ENCODE peak calls at places on chromosomes 7 and 10, in seven cellular contexts. V is spleen; W is CD8-positive, alpha-beta T cell; N is upper lobe of right lung; L is right cardiac atrium; H is heart right ventricle; P is H9. K is an unnamed sample.

GRCh38 chr7:84040365-84040764 is 154.2 kb downstream of the SEMA3A start:
- DNase-seq in N (no peak), P (no peak), W (no peak), V (no peak), H (no peak), L (no peak), K (no peak)

GRCh38 chr7:99312316-99313203 is 13.1 kb upstream of the ARPC1A start:
- DNase-seq in W (peak; percentile 63), P (peak; percentile 56), H (peak; percentile 58), V (peak; percentile 80), L (peak; percentile 53), N (no peak), K (peak; percentile 15)

GRCh38 chr10:99859585-99859984 is 77.1 kb downstream of the ABCC2 start:
- DNase-seq in P (peak; percentile 73), N (no peak), L (no peak), V (no peak), H (no peak), W (no peak), K (no peak)

GRCh38 chr10:129057856-129058663 is 409.0 kb upstream of the MGMT start:
- DNase-seq in H (no peak), L (no peak), W (peak; percentile 62), P (no peak), V (peak; percentile 84), N (no peak), K (no peak)

GRCh38 chr7:17706734-17707133 is 233.6 kb downstream of the SNX13 start:
- DNase-seq in P (peak; percentile 72), W (no peak), N (no peak), H (no peak), V (no peak), L (peak; percentile 15), K (peak; percentile 24)

GRCh38 chr10:94292448-94293118 is 70.2 kb downstream of the NOC3L start:
- DNase-seq in P (no peak), W (no peak), H (peak; percentile 46), N (no peak), V (no peak), L (peak; percentile 37), K (no peak)

GRCh38 chr7:132472463-132473120 is 103.7 kb downstream of the PLXNA4 start:
- DNase-seq in L (peak; percentile 62), V (no peak), N (no peak), H (peak; percentile 65), P (no peak), W (no peak), K (no peak)

GRCh38 chr7:80413395-80413955 is 98.4 kb downstream of the GNAT3 start:
- DNase-seq in N (no peak), L (no peak), V (no peak), W (no peak), P (no peak), H (no peak), K (no peak)

GRCh38 chr10:470339-471003 is 219.0 kb downstream of the DIP2C start:
- DNase-seq in V (no peak), N (no peak), P (peak; percentile 18), H (no peak), L (no peak), W (peak; percentile 31), K (no peak)

GRCh38 chr7:150326657-150327268 is 3.4 kb upstream of the ACTR3C start:
- DNase-seq in L (no peak), P (no peak), H (no peak), N (no peak), V (no peak), W (no peak), K (no peak)

GRCh38 chr7:150332852-150333635 is 8.4 kb downstream of the RARRES2 start:
- DNase-seq in P (no peak), L (no peak), W (no peak), H (no peak), V (no peak), N (no peak), K (no peak)

GRCh38 chr7:150327308-150327707 is 4.0 kb upstream of the ACTR3C start:
- DNase-seq in N (no peak), P (no peak), V (no peak), L (no peak), H (no peak), W (no peak), K (no peak)

GRCh38 chr7:150330211-150330885 is 7.0 kb upstream of the ACTR3C start:
- DNase-seq in P (no peak), H (no peak), V (no peak), W (no peak), L (no peak), N (no peak), K (no peak)

DNA sequence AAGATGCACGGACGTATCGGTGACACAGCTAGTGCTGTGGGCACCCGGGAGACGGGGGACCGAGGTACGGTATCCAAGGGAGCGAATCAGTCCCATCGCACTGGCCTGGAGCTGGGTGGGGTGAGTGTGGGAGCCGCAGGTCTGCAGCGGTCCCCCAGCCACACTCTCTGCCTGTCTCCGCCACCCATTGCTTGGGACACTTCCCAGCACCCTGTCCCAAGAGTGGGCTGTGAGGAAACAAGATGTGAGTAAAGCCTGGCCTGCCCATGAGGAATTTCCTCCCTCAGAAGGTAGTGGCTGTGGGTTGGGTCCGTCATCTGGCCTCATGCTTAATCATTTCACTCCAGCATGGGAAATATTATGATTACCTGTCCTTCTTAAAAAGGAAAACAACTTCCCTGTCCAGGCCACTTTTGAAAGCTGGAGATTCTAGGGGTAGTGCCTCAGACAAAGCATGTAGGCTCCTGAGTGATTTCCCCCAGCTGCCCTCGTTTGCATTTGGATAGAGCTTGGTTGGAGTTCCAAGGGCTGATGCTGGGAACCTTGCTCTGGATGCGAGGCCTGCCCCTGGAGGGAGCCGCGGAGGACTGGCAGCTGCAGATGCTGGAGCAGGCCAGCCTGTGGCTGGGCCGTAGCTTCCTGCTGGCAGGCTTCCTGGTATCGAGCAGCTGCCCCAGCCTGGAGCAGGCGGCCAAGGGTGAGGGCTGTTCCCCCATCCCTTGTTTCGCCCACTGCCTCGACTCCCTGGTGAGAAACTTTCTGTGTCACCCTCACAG is 6.2 kb upstream of the ACTR3C start:
- DNase-seq in L (peak; percentile 46), W (no peak), V (no peak), N (no peak), H (no peak), P (peak; percentile 91), K (peak; percentile 50)
- H3K27ac ChIP-seq in L (no peak overlapping the region), W (no peak overlapping the region), V (no peak overlapping the region), N (peak overlapping the region; percentile 66), H (no peak overlapping the region), P (no peak overlapping the region), K (no peak overlapping the region)

GRCh38 chr7:46855851-46856250 is 726.1 kb downstream of the TNS3 start:
- DNase-seq in L (no peak), V (no peak), P (no peak), W (no peak), H (no peak), N (no peak), K (no peak)
- H3K27ac ChIP-seq in L (no peak overlapping the region), V (no peak overlapping the region), P (no peak overlapping the region), W (no peak overlapping the region), H (no peak overlapping the region), N (no peak overlapping the region), K (no peak overlapping the region)

GRCh38 chr7:154433632-154434598 is 381.7 kb downstream of the DPP6 start:
- DNase-seq in N (no peak), L (no peak), P (no peak), H (no peak), V (no peak), W (no peak), K (no peak)
- H3K27ac ChIP-seq in N (no peak overlapping the region), L (no peak overlapping the region), P (no peak overlapping the region), H (no peak overlapping the region), V (no peak overlapping the region), W (no peak overlapping the region), K (no peak overlapping the region)

GRCh38 chr10:87506988-87507387 is 2.3 kb downstream of the MINPP1 start:
- DNase-seq in H (no peak), V (no peak), L (no peak), P (no peak), W (no peak), N (no peak), K (no peak)

GRCh38 chr10:87504667-87505365 is at the start of gene MINPP1:
- DNase-seq in H (peak; percentile 85), P (peak; percentile 91), L (peak; percentile 86), V (peak; percentile 93), W (peak; percentile 55), N (peak; percentile 92), K (peak; percentile 85)

GRCh38 chr10:87504307-87504666 is 406 bp upstream of the MINPP1 start:
- DNase-seq in P (no peak), N (no peak), L (no peak), H (no peak), W (no peak), V (no peak), K (no peak)

GRCh38 chr10:87503892-87504291 is 801 bp upstream of the MINPP1 start:
- DNase-seq in L (no peak), N (no peak), H (no peak), P (no peak), W (no peak), V (no peak), K (no peak)

DNA sequence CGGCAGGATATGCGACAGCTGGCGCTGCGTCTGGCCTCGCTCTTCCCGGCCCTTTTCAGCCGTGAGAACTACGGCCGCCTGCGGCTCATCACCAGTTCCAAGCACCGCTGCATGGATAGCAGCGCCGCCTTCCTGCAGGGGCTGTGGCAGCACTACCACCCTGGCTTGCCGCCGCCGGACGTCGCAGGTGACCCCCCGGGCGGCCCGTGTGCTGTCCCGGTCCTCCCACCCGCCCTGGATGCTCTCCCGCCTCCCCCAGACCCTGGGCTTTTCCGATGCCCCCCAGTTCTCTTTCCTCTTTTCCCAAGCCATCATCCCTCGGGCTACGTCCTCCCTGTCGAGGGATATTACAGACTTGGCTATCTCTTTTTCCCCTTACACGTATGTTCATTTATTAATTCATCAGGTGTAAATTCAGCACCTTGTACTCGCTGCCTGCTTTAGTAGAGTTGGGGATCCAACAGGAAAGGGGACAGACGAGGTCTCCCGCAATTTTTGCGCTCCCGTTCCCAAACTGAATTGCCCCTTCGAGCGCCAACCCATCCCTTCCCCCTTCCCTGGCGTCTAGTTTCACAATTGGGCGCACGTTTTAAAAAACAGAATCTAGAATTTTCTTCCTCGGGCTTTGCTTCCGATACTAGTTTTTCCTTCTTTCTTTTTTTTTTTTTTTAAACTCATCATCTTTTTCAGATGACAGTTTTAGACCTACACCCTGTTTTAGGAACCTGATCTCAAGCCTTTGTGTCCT is 847 bp downstream of the MINPP1 start:
- DNase-seq in L (peak; percentile 50), P (peak; percentile 70), N (peak; percentile 82), H (peak; percentile 61), V (peak; percentile 88), W (peak; percentile 15), K (peak; percentile 37)
- H3K27ac ChIP-seq in L (peak overlapping the region; percentile 73), P (no peak overlapping the region), N (peak overlapping the region; percentile 87), H (peak overlapping the region; percentile 89), V (peak overlapping the region; percentile 83), W (peak overlapping the region; percentile 46), K (peak overlapping the region; percentile 55)

GRCh38 chr7:25392571-25393338 is 164.5 kb upstream of the NPVF start:
- DNase-seq in P (peak; percentile 45), N (no peak), V (no peak), W (no peak), H (no peak), L (peak; percentile 23), K (no peak)
- H3K27ac ChIP-seq in P (no peak overlapping the region), N (no peak overlapping the region), V (no peak overlapping the region), W (no peak overlapping the region), H (no peak overlapping the region), L (no peak overlapping the region), K (no peak overlapping the region)

DNA sequence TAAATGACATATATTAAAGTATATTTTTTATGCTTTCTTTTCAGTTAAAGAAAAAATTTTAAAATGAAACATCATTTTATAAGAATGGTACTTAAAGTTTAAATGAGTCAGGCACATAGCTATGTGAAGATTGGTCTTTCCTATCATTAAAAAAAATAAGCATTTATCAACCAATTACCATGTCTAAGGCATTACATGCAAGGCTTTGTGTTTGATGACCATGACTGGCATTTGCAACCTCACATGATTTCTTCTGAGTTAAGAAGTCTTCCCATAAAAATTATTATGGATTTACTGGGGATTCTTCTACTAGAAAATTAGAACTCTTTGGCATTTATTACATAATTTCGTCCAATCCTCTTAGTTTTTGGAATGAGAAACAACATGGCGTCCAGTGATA is 776.1 kb downstream of the MAGI2 start:
- DNase-seq in N (no peak), P (no peak), V (no peak), H (no peak), L (no peak), W (no peak), K (no peak)
- H3K27ac ChIP-seq in N (no peak overlapping the region), P (no peak overlapping the region), V (no peak overlapping the region), H (no peak overlapping the region), L (no peak overlapping the region), W (no peak overlapping the region), K (no peak overlapping the region)

K was measured in substantia nigra.